ENCODE peak calls at places on chromosomes 7 and 10, in five cellular contexts. One of them, this sample, is unnamed.
A peak's percentile ranks its signal among the peaks of the same experiment; 100 is the strongest.

GRCh38 chr7:76173566-76174205 is 28.0 kb upstream of the SRRM3 start:
- DNase-seq in activated naive CD4-positive, alpha-beta T cell: no peak
- DNase-seq in activated CD8-positive, alpha-beta memory T cell treated with anti-CD3 and anti-CD28 coated beads for 24 hours: no peak
- DNase-seq in lower leg skin: no peak
- DNase-seq in suprapubic skin: no peak
- DNase-seq in this sample: no peak

GRCh38 chr10:120077707-120078492 is 185.4 kb downstream of the SEC23IP start:
- DNase-seq in activated naive CD4-positive, alpha-beta T cell: no peak
- DNase-seq in activated CD8-positive, alpha-beta memory T cell treated with anti-CD3 and anti-CD28 coated beads for 24 hours: no peak
- DNase-seq in lower leg skin: no peak
- DNase-seq in suprapubic skin: no peak
- DNase-seq in this sample: no peak

GRCh38 chr10:106935978-106936451 is 228.5 kb downstream of the SORCS1 start:
- DNase-seq in activated naive CD4-positive, alpha-beta T cell: no peak
- DNase-seq in activated CD8-positive, alpha-beta memory T cell treated with anti-CD3 and anti-CD28 coated beads for 24 hours: no peak
- DNase-seq in lower leg skin: no peak
- DNase-seq in suprapubic skin: no peak
- DNase-seq in this sample: no peak

GRCh38 chr10:60664859-60665258 is 113.4 kb upstream of the CDK1 start:
- DNase-seq in activated naive CD4-positive, alpha-beta T cell: no peak
- DNase-seq in activated CD8-positive, alpha-beta memory T cell treated with anti-CD3 and anti-CD28 coated beads for 24 hours: no peak
- DNase-seq in lower leg skin: no peak
- DNase-seq in suprapubic skin: no peak
- DNase-seq in this sample: no peak

GRCh38 chr7:26648429-26649015 is 215.9 kb downstream of the SKAP2 start:
- DNase-seq in activated naive CD4-positive, alpha-beta T cell: no peak
- DNase-seq in activated CD8-positive, alpha-beta memory T cell treated with anti-CD3 and anti-CD28 coated beads for 24 hours: no peak
- DNase-seq in lower leg skin: no peak
- DNase-seq in suprapubic skin: no peak
- DNase-seq in this sample: no peak

GRCh38 chr7:55247466-55247865 is 117.7 kb upstream of the LANCL2 start:
- DNase-seq in activated naive CD4-positive, alpha-beta T cell: no peak
- DNase-seq in activated CD8-positive, alpha-beta memory T cell treated with anti-CD3 and anti-CD28 coated beads for 24 hours: no peak
- DNase-seq in lower leg skin: no peak
- DNase-seq in suprapubic skin: no peak
- DNase-seq in this sample: no peak

GRCh38 chr7:95420996-95421846 is 13.6 kb downstream of the PON2 start:
- DNase-seq in activated naive CD4-positive, alpha-beta T cell: no peak
- DNase-seq in activated CD8-positive, alpha-beta memory T cell treated with anti-CD3 and anti-CD28 coated beads for 24 hours: no peak
- DNase-seq in lower leg skin: no peak
- DNase-seq in suprapubic skin: no peak
- DNase-seq in this sample: no peak

GRCh38 chr7:5439209-5439571 is 15.6 kb upstream of the TNRC18 start:
- DNase-seq in activated naive CD4-positive, alpha-beta T cell: no peak
- DNase-seq in activated CD8-positive, alpha-beta memory T cell treated with anti-CD3 and anti-CD28 coated beads for 24 hours: no peak
- DNase-seq in lower leg skin: no peak
- DNase-seq in suprapubic skin: no peak
- DNase-seq in this sample: no peak

GRCh38 chr7:102891693-102892261 is 21.0 kb upstream of the LRRC17 start:
- DNase-seq in activated naive CD4-positive, alpha-beta T cell: no peak
- DNase-seq in activated CD8-positive, alpha-beta memory T cell treated with anti-CD3 and anti-CD28 coated beads for 24 hours: no peak
- DNase-seq in lower leg skin: peak; percentile 39
- DNase-seq in suprapubic skin: no peak
- DNase-seq in this sample: no peak

GRCh38 chr10:110754375-110755120 is 110.4 kb downstream of the RBM20 start:
- DNase-seq in activated naive CD4-positive, alpha-beta T cell: no peak
- DNase-seq in activated CD8-positive, alpha-beta memory T cell treated with anti-CD3 and anti-CD28 coated beads for 24 hours: no peak
- DNase-seq in lower leg skin: no peak
- DNase-seq in suprapubic skin: no peak
- DNase-seq in this sample: no peak

GRCh38 chr7:154953006-154953684 is 49.8 kb downstream of the PAXIP1 start:
- DNase-seq in activated naive CD4-positive, alpha-beta T cell: peak; percentile 64
- DNase-seq in activated CD8-positive, alpha-beta memory T cell treated with anti-CD3 and anti-CD28 coated beads for 24 hours: peak; percentile 81
- DNase-seq in lower leg skin: peak; percentile 26
- DNase-seq in suprapubic skin: no peak
- DNase-seq in this sample: peak; percentile 65

This sample was measured in colonic mucosa.